ENCODE peak calls at places on chromosome 20, in seven cellular contexts. One of them, this sample, is unnamed.

GRCh38 chr20:32558526-32558925 is 26.6 kb downstream of the NOL4L start:
- DNase-seq in iris pigment epithelial cell: no peak
- DNase-seq in frontal cortex: no peak
- DNase-seq in neuronal stem cell: no peak
- DNase-seq in NCI-H1092: no peak
- DNase-seq in T-helper 1 cell: no peak
- DNase-seq in left ventricle myocardium inferior: no peak
- DNase-seq in this sample: no peak

GRCh38 chr20:46375771-46376170 is 30.6 kb downstream of the ELMO2 start:
- DNase-seq in iris pigment epithelial cell: peak
- DNase-seq in frontal cortex: no peak
- DNase-seq in neuronal stem cell: no peak
- DNase-seq in NCI-H1092: no peak
- DNase-seq in T-helper 1 cell: no peak
- DNase-seq in left ventricle myocardium inferior: no peak
- DNase-seq in this sample: no peak

GRCh38 chr20:33791959-33792597 is 19.1 kb upstream of the CHMP4B start:
- DNase-seq in iris pigment epithelial cell: peak
- DNase-seq in frontal cortex: peak
- DNase-seq in neuronal stem cell: no peak
- DNase-seq in NCI-H1092: no peak
- DNase-seq in T-helper 1 cell: peak
- DNase-seq in left ventricle myocardium inferior: no peak
- DNase-seq in this sample: no peak

GRCh38 chr20:35991142-35991771 is 22.9 kb downstream of the CNBD2 start:
- DNase-seq in iris pigment epithelial cell: peak
- DNase-seq in frontal cortex: no peak
- DNase-seq in neuronal stem cell: no peak
- DNase-seq in NCI-H1092: no peak
- DNase-seq in T-helper 1 cell: no peak
- DNase-seq in left ventricle myocardium inferior: no peak
- DNase-seq in this sample: no peak

GRCh38 chr20:51064160-51064559 is 41.3 kb upstream of the KCNG1 start:
- DNase-seq in iris pigment epithelial cell: no peak
- DNase-seq in frontal cortex: no peak
- DNase-seq in neuronal stem cell: no peak
- DNase-seq in NCI-H1092: no peak
- DNase-seq in T-helper 1 cell: no peak
- DNase-seq in left ventricle myocardium inferior: no peak
- DNase-seq in this sample: no peak

GRCh38 chr20:20482453-20482852 is 114.5 kb downstream of the INSM1 start:
- DNase-seq in iris pigment epithelial cell: no peak
- DNase-seq in frontal cortex: no peak
- DNase-seq in neuronal stem cell: no peak
- DNase-seq in NCI-H1092: no peak
- DNase-seq in T-helper 1 cell: no peak
- DNase-seq in left ventricle myocardium inferior: no peak
- DNase-seq in this sample: no peak

GRCh38 chr20:21522479-21523397 is 8.9 kb upstream of the NKX2-2 start:
- DNase-seq in iris pigment epithelial cell: no peak
- DNase-seq in frontal cortex: peak
- DNase-seq in neuronal stem cell: no peak
- DNase-seq in NCI-H1092: peak
- DNase-seq in T-helper 1 cell: no peak
- DNase-seq in left ventricle myocardium inferior: no peak
- DNase-seq in this sample: no peak

GRCh38 chr20:36384022-36384619 is 78.0 kb downstream of the DLGAP4 start:
- DNase-seq in iris pigment epithelial cell: peak
- DNase-seq in frontal cortex: no peak
- DNase-seq in neuronal stem cell: peak
- DNase-seq in NCI-H1092: no peak
- DNase-seq in T-helper 1 cell: peak
- DNase-seq in left ventricle myocardium inferior: no peak
- DNase-seq in this sample: no peak

GRCh38 chr20:62704341-62704948 is 4.2 kb upstream of the NTSR1 start:
- DNase-seq in iris pigment epithelial cell: peak
- DNase-seq in frontal cortex: peak
- DNase-seq in neuronal stem cell: no peak
- DNase-seq in NCI-H1092: peak
- DNase-seq in T-helper 1 cell: no peak
- DNase-seq in left ventricle myocardium inferior: peak
- DNase-seq in this sample: peak

This sample was measured in tibial artery.